ENCODE peak calls at places on chromosome 4, in seven cellular contexts. A is neuronal stem cell, M is adipocyte, H is cardiac muscle cell, J is MM.1S, V is mammary epithelial cell, L is A549. S is an unnamed sample.

GRCh38 chr4:84547211-84547610 is 35.7 kb upstream of the CDS1 start:
- DNase-seq in A (no peak), M (peak), H (no peak), J (no peak), V (no peak), L (no peak), S (no peak)

GRCh38 chr4:38868055-38868965 is 704 bp downstream of the FAM114A1 start:
- DNase-seq in A (peak), M (peak), H (peak), J (no peak), V (peak), L (no peak), S (no peak)

GRCh38 chr4:184807797-184808718 is 17.7 kb downstream of the ACSL1 start:
- DNase-seq in A (peak), M (peak), H (peak), J (no peak), V (peak), L (no peak), S (no peak)

GRCh38 chr4:41280010-41280409 is 23.3 kb downstream of the UCHL1 start:
- DNase-seq in A (no peak), M (no peak), H (no peak), J (no peak), V (no peak), L (no peak), S (no peak)

GRCh38 chr4:3121110-3121509 is 46.6 kb downstream of the HTT start:
- DNase-seq in A (no peak), M (no peak), H (no peak), J (no peak), V (no peak), L (no peak), S (no peak)

GRCh38 chr4:184064877-184065276 is 152.8 kb downstream of the ENPP6 start:
- DNase-seq in A (no peak), M (no peak), H (no peak), J (no peak), V (no peak), L (no peak), S (no peak)

GRCh38 chr4:10461091-10461849 is 4.0 kb upstream of the ZNF518B start:
- DNase-seq in A (peak), M (peak), H (peak), J (peak), V (peak), L (peak), S (peak)

GRCh38 chr4:138553001-138553845 is 311.1 kb upstream of the SLC7A11 start:
- DNase-seq in A (no peak), M (no peak), H (peak), J (no peak), V (no peak), L (no peak), S (no peak)

GRCh38 chr4:125837493-125838238 is 522.9 kb downstream of the FAT4 start:
- DNase-seq in A (no peak), M (no peak), H (no peak), J (no peak), V (no peak), L (no peak), S (no peak)

GRCh38 chr4:149203256-149204001 is 612.2 kb downstream of the IQCM start:
- DNase-seq in A (no peak), M (peak), H (peak), J (no peak), V (no peak), L (no peak), S (no peak)

GRCh38 chr4:31366041-31366440 is 645.9 kb downstream of the PCDH7 start:
- DNase-seq in A (no peak), M (peak), H (no peak), J (no peak), V (peak), L (no peak), S (no peak)

GRCh38 chr4:109067509-109068205 is 234.8 kb downstream of the COL25A1 start:
- DNase-seq in A (no peak), M (peak), H (no peak), J (no peak), V (no peak), L (no peak), S (no peak)

GRCh38 chr4:1883583-1883982 is 12.4 kb downstream of the NSD2 start:
- DNase-seq in A (no peak), M (no peak), H (no peak), J (no peak), V (no peak), L (no peak), S (no peak)

GRCh38 chr4:52244103-52244772 is 193.1 kb downstream of the SPATA18 start:
- DNase-seq in A (no peak), M (no peak), H (no peak), J (no peak), V (no peak), L (no peak), S (no peak)

GRCh38 chr4:7430368-7430964 is 4.3 kb downstream of the PSAPL1 start:
- DNase-seq in A (no peak), M (no peak), H (peak), J (no peak), V (peak), L (no peak), S (no peak)

GRCh38 chr4:1055721-1056590 is 44.5 kb downstream of the FGFRL1 start:
- DNase-seq in A (no peak), M (no peak), H (no peak), J (no peak), V (no peak), L (no peak), S (peak)

GRCh38 chr4:1907848-1908525 is 36.8 kb downstream of the NSD2 start:
- DNase-seq in A (no peak), M (no peak), H (no peak), J (no peak), V (peak), L (no peak), S (no peak)

GRCh38 chr4:123997116-123997515 is 600.5 kb downstream of the SPRY1 start:
- DNase-seq in A (peak), M (no peak), H (no peak), J (no peak), V (no peak), L (no peak), S (no peak)

GRCh38 chr4:98996056-98996941 is 778 bp downstream of the METAP1 start:
- DNase-seq in A (peak), M (peak), H (peak), J (peak), V (peak), L (peak), S (no peak)

GRCh38 chr4:2482693-2483092 is 13.8 kb downstream of the RNF4 start:
- DNase-seq in A (no peak), M (peak), H (no peak), J (no peak), V (no peak), L (no peak), S (no peak)

GRCh38 chr4:154560824-154561231 is 2.0 kb upstream of the FGB start:
- DNase-seq in A (no peak), M (peak), H (no peak), J (no peak), V (peak), L (no peak), S (no peak)

GRCh38 chr4:102871772-102872171 is 3.0 kb downstream of the CISD2 start:
- DNase-seq in A (no peak), M (no peak), H (no peak), J (peak), V (no peak), L (no peak), S (no peak)

GRCh38 chr4:6941796-6942195 is 32.2 kb downstream of the TBC1D14 start:
- DNase-seq in A (no peak), M (no peak), H (no peak), J (no peak), V (peak), L (no peak), S (no peak)

GRCh38 chr4:139958738-139959096 is 195.3 kb downstream of the MAML3 start:
- DNase-seq in A (no peak), M (no peak), H (no peak), J (no peak), V (no peak), L (no peak), S (no peak)

GRCh38 chr4:154741877-154742851 is 1.6 kb upstream of the LRAT start:
- DNase-seq in A (peak), M (peak), H (peak), J (no peak), V (no peak), L (no peak), S (no peak)

GRCh38 chr4:73438582-73439215 is 2.7 kb downstream of the AFP start:
- DNase-seq in A (no peak), M (no peak), H (no peak), J (no peak), V (no peak), L (no peak), S (no peak)

GRCh38 chr4:110287130-110287529 is 88.7 kb upstream of the ELOVL6 start:
- DNase-seq in A (no peak), M (peak), H (no peak), J (peak), V (peak), L (no peak), S (no peak)

GRCh38 chr4:103591839-103592238 is 127.9 kb downstream of the TACR3 start:
- DNase-seq in A (no peak), M (no peak), H (no peak), J (no peak), V (no peak), L (no peak), S (no peak)

GRCh38 chr4:3800351-3800750 is 34.2 kb downstream of the ADRA2C start:
- DNase-seq in A (no peak), M (no peak), H (no peak), J (no peak), V (no peak), L (no peak), S (no peak)

GRCh38 chr4:138595731-138596465 is 353.7 kb upstream of the SLC7A11 start:
- DNase-seq in A (no peak), M (peak), H (no peak), J (no peak), V (no peak), L (no peak), S (no peak)

GRCh38 chr4:184476660-184477059 is 2.3 kb upstream of the IRF2 start:
- DNase-seq in A (no peak), M (no peak), H (no peak), J (no peak), V (no peak), L (no peak), S (peak)

DNA sequence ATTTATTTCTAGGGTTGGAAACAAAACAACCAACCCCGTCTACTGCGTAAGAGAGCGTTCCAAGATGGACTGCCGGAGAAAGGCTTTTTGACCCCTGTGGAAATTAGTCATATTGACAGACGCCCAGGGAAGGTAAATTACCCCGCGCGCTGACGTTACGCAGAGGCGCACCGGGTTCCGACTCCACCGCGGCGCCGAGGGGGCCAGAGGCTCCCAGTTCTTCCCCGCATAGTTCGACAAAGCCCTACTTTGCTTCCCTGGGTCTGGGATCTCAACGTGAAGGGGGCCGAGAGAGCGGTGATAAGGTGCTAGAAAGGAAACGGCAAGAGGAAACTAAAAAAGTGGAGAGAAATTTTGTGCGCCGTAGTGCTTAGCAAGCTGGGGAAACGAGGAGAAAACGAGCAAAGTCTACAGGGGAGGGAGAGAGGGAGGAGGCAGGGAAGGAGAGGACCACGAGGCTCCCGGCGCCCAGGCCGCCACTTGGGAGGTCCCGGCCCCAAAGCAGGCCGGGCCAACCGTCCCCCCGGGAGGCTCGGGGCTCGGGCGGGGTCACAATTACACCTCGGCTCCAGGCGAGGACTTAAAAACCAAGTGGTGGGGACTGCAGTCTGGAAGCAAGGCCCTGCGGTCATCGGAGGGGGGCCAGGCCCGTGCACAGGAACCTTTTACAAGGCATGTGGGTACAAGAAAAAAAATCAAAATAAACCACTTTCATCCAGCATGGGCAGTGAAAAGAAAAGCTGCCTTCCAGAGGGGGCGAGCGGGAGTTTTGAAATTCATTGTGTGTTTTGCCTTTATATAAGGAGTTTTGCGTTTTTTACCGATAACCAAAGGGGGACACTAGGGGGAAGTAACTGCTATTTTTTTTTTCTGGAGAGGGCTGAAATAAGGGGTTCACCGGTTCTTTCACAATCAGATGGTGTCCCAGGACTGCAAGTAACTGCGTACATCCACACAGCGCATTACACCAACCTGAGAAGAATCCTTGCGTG is 13.1 kb downstream of the HAND2 start:
- DNase-seq in A (no peak), M (no peak), H (peak), J (no peak), V (no peak), L (no peak), S (no peak)
- H3K4me3 ChIP-seq in A (no peak), M (peak), H (peak), J (no peak), V (no peak), L (no peak), S (no peak)

DNA sequence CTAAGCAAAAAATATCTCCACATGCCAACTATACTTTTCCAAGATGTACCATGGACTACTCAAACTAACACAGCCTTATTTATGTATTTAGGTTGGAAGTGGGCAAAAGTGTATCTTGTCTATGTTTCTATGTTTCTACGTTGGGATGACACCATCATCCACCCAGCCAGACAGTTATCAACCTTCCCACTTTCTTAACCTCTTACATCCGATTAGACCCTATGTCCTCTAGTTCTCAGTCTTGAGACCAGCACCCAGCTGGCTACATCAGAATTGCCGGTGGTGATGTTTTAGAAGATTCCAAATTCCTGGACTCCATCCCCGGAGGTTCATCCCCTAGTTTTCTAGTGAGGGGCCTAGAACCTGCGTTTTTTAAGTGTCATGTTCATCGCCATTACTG is 1.0 kb upstream of the AASDH start:
- DNase-seq in A (no peak), M (peak), H (no peak), J (peak), V (no peak), L (no peak), S (no peak)
- H3K4me3 ChIP-seq in A (no peak), M (peak), H (peak), J (peak), V (peak), L (peak), S (peak)

GRCh38 chr4:161419822-161420221 is 744.0 kb downstream of the FSTL5 start:
- DNase-seq in A (no peak), M (no peak), H (no peak), J (no peak), V (no peak), L (no peak), S (no peak)
- H3K4me3 ChIP-seq in A (no peak), M (no peak), H (no peak), J (no peak), V (no peak), L (no peak), S (no peak)

DNA sequence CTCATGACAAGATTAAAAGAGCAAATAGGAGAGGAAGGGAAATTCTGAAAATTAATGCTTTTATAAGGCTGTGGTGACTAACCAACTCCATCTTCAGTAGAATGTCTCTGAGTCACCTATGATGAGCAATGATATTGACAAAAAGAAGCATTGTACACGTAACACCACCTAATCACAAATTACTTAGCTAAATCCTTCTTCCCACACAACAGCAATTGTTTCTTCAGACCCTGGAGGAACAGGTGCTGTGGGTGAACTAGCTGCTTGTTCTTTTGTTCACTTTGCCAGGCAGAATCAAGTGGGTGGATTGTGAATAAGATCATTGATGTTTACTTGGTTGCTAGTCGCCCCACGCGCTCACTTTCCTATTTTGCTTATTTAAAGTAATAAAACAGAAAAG is 315.5 kb downstream of the CAMK2D start:
- DNase-seq in A (no peak), M (peak), H (no peak), J (no peak), V (peak), L (no peak), S (no peak)
- H3K4me3 ChIP-seq in A (no peak), M (peak), H (no peak), J (no peak), V (no peak), L (no peak), S (no peak)

GRCh38 chr4:163662761-163663160 is 168.3 kb downstream of the TMA16 start:
- DNase-seq in A (no peak), M (no peak), H (no peak), J (peak), V (no peak), L (no peak), S (no peak)
- H3K4me3 ChIP-seq in A (no peak), M (no peak), H (no peak), J (no peak), V (no peak), L (no peak), S (no peak)

GRCh38 chr4:5885733-5886132 is 7.2 kb downstream of the CRMP1 start:
- DNase-seq in A (no peak), M (no peak), H (no peak), J (no peak), V (no peak), L (no peak), S (no peak)

GRCh38 chr4:5888222-5888701 is 4.6 kb downstream of the CRMP1 start:
- DNase-seq in A (peak), M (peak), H (peak), J (no peak), V (no peak), L (no peak), S (no peak)

GRCh38 chr4:5888706-5889696 is 3.9 kb downstream of the CRMP1 start:
- DNase-seq in A (no peak), M (no peak), H (no peak), J (no peak), V (no peak), L (no peak), S (no peak)

GRCh38 chr4:5887011-5887360 is 5.9 kb downstream of the CRMP1 start:
- DNase-seq in A (no peak), M (no peak), H (no peak), J (no peak), V (no peak), L (no peak), S (no peak)

DNA sequence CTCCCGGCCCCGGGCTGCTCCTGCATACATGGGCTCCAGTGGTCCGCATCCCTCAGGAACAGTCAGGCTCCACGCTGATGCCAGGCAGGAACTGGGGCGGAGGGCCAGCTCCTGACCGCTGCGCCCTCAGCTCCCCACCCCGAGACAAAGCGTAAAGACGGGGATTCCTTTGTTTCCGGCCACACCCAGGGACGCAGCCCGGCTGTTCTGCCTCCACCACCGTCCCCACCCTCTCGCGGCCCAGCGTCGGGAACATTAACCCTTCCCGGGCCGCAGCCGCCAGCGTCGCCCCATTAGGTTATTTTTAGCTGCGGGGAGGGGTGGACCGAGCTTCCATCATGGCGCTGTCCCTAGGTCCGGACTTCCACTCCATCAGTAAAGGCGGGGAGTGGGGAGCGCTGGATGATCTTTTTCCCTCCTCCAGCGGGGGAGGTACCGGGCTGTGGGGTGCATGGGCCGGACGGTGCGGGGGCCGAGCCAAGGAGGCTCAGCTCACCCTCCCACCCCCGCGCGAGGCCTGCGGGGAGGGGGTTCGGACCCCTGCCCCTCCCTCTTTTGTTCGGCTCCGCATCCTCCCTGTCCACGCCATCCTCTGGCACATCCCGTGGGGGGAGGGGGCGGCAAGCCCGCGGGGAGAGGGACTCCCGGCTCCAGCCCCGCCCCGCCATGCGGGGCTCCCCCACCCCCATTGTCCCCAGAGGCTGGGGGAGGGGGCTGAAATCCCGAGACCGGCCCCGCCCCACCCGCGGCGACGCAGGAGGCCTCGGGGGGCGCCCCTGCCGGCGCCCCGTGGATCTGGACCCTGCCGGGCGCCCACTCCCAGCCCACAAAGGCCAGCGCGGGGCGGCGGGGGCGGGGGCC is 5.3 kb downstream of the CRMP1 start:
- DNase-seq in A (no peak), M (no peak), H (no peak), J (no peak), V (no peak), L (no peak), S (no peak)
- H3K4me3 ChIP-seq in A (peak), M (no peak), H (peak), J (no peak), V (no peak), L (peak), S (no peak)

DNA sequence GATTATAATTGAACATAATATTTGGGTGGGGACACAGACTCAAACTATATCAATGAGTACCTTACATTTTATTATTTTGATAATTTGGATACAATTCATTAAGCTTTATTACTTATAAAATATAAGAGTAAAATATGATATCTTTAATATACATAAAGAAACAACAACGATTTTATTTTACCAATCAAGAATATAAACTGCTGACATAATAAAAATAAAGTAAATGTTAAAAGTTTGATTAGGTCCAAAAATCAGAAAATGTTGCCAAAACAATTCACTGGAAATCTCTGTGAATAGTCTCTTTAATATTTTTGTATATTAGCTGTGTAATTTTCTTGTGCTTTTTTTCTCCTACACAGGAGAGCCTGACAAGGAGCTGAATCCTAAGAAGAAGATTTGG is 21.4 kb downstream of the GIMD1 start:
- DNase-seq in A (no peak), M (no peak), H (no peak), J (no peak), V (no peak), L (no peak), S (no peak)
- H3K4me3 ChIP-seq in A (no peak), M (no peak), H (no peak), J (no peak), V (no peak), L (no peak), S (no peak)

S was measured in effector memory CD4-positive, alpha-beta T cell.